ENCODE peak calls at places on chromosomes 7 and 10, in seven cellular contexts. D, P, L, G, X, J and U are unnamed samples.
A peak's percentile ranks its signal among the peaks of the same experiment; 100 is the strongest.

GRCh38 chr7:1087952-1088920 is at the start of gene GPER1:
- DNase-seq in D (no peak), P (peak; percentile 23), L (peak; percentile 65), G (no peak), X (no peak), J (peak; percentile 12), U (no peak)

GRCh38 chr10:78306358-78306757 is 272.7 kb downstream of the RPS24 start:
- DNase-seq in D (no peak), P (no peak), L (no peak), G (no peak), X (no peak), J (no peak), U (no peak)

GRCh38 chr10:49387029-49387428 is 8.9 kb downstream of the DRGX start:
- DNase-seq in D (no peak), P (no peak), L (no peak), G (peak; percentile 54), X (no peak), J (no peak), U (no peak)

GRCh38 chr7:155263051-155263450 is 34.6 kb upstream of the INSIG1 start:
- DNase-seq in D (no peak), P (no peak), L (no peak), G (no peak), X (no peak), J (no peak), U (no peak)

GRCh38 chr10:96417432-96417831 is 58.6 kb upstream of the OPALIN start:
- DNase-seq in D (no peak), P (no peak), L (no peak), G (no peak), X (no peak), J (no peak), U (no peak)

GRCh38 chr7:91240546-91240945 is 23.7 kb upstream of the FZD1 start:
- DNase-seq in D (no peak), P (peak; percentile 53), L (no peak), G (no peak), X (no peak), J (no peak), U (no peak)

GRCh38 chr10:104368406-104368805 is 14.8 kb downstream of the CFAP58 start:
- DNase-seq in D (no peak), P (no peak), L (no peak), G (no peak), X (no peak), J (no peak), U (no peak)

GRCh38 chr10:6347391-6347951 is 144.7 kb downstream of the PFKFB3 start:
- DNase-seq in D (no peak), P (no peak), L (no peak), G (no peak), X (peak; percentile 38), J (no peak), U (no peak)

GRCh38 chr10:71244638-71245419 is 32.5 kb downstream of the UNC5B start:
- DNase-seq in D (no peak), P (peak; percentile 76), L (peak; percentile 69), G (peak; percentile 88), X (no peak), J (no peak), U (no peak)
- H3K27ac ChIP-seq in D (no peak overlapping the region), P (no peak overlapping the region), L (peak overlapping the region; percentile 69), G (peak overlapping the region; percentile 13), X (peak overlapping the region; percentile 79), J (no peak overlapping the region), U (peak overlapping the region; percentile 14)

GRCh38 chr10:3805227-3805790 is 20.3 kb upstream of the KLF6 start:
- DNase-seq in D (no peak), P (peak; percentile 55), L (no peak), G (no peak), X (peak; percentile 48), J (peak; percentile 56), U (no peak)

GRCh38 chr10:3802526-3803002 is 17.6 kb upstream of the KLF6 start:
- DNase-seq in D (no peak), P (no peak), L (no peak), G (no peak), X (no peak), J (no peak), U (no peak)

GRCh38 chr10:3805791-3806381 is 20.9 kb upstream of the KLF6 start:
- DNase-seq in D (no peak), P (peak; percentile 78), L (no peak), G (no peak), X (peak; percentile 72), J (peak; percentile 51), U (no peak)

GRCh38 chr10:3803295-3803883 is 18.4 kb upstream of the KLF6 start:
- DNase-seq in D (no peak), P (no peak), L (no peak), G (no peak), X (no peak), J (no peak), U (peak; percentile 69)

DNA sequence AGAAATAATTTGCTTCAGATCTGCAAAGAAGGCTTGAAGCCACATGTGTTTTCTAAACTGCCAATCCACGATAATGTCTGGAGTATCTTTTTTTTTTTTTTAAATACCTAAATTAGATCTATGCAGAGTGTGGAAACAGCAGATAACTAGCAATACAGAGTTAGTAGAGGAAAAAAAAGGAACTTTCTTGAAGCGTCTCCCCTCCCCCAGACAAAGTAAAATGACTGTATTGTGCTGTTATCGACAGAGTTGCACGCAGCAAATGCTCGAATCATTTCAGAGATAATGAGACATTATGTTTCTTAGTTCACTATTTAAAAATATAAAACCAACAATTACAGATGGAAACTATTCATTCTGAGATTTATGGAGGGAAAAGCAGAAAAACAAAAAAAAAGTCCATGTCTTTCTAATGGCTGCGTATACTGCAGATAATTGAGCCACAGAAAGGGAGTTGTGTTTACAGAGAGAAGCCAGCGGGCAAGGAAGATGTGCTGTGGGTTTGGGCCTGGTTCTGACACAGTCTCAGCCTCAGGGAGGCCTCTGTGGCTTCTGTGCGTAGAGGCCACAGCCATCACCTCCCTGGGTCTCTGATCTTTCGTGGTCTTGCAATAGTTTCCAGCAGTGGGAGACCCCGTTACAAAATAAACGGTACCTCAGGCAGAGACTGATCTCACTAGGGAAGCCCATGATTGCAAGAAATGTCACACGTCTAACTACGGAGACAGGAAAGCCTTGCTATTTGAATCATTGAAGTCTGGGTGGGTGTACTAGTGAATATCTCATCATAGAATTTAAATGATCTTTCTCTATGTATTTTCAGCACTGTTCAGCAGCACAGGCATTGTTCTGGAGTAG is 19.1 kb upstream of the KLF6 start:
- DNase-seq in D (no peak), P (no peak), L (no peak), G (no peak), X (no peak), J (no peak), U (no peak)
- TF ChIP-seq POLR2A in D (no peak), P (no peak), L (no peak), G (no peak), X (no peak), J (no peak), U (no peak)

GRCh38 chr7:37446371-37446770 is 2.3 kb downstream of the ELMO1 start:
- DNase-seq in D (no peak), P (no peak), L (no peak), G (no peak), X (no peak), J (no peak), U (no peak)

GRCh38 chr7:37448057-37448636 is 517 bp downstream of the ELMO1 start:
- DNase-seq in D (peak; percentile 10), P (no peak), L (no peak), G (no peak), X (peak; percentile 42), J (no peak), U (no peak)

GRCh38 chr7:37445064-37445723 is 3.5 kb downstream of the ELMO1 start:
- DNase-seq in D (no peak), P (peak; percentile 38), L (no peak), G (no peak), X (no peak), J (no peak), U (no peak)

GRCh38 chr7:37448637-37449331 is at the start of gene ELMO1:
- DNase-seq in D (peak; percentile 76), P (peak; percentile 59), L (peak; percentile 72), G (peak; percentile 87), X (peak; percentile 87), J (no peak), U (peak; percentile 45)

DNA sequence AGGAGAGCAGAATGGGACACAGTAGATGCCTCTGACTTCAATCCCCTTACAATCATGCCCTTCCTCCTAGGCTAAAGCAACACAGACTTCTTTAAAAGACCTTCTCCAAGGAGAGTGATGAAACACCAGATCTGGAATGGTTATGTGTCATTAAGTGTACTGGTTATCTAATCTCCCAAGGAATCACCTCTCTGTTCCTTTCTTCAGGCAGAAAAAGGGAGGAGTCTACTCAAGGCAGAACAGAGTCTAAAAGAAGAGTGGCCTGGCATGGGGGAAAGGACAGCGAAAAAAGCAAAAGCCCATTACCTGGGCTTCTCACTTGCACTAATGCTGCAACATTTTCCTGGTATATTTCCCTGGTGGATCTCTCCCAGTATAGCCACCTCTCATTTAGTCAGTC is 2.9 kb downstream of the ELMO1 start:
- DNase-seq in D (no peak), P (no peak), L (no peak), G (no peak), X (no peak), J (no peak), U (no peak)
- H3K4me1 ChIP-seq in D (peaks cover 6% of the 10 kb centered on the region), P (peaks cover 22% of the 10 kb centered on the region), L (peaks cover 3% of the 10 kb centered on the region), G (peaks cover 39% of the 10 kb centered on the region), X (no peaks in the 10 kb centered on the region), J (no peaks in the 10 kb centered on the region), U (peaks cover 7% of the 10 kb centered on the region)

GRCh38 chr7:121077165-121077630 is 88.7 kb downstream of the CPED1 start:
- DNase-seq in D (no peak), P (no peak), L (no peak), G (no peak), X (no peak), J (no peak), U (no peak)

GRCh38 chr7:121078701-121079227 is 90.3 kb downstream of the CPED1 start:
- DNase-seq in D (no peak), P (no peak), L (no peak), G (no peak), X (no peak), J (no peak), U (no peak)

GRCh38 chr7:121075952-121076349 is 87.4 kb downstream of the CPED1 start:
- DNase-seq in D (no peak), P (no peak), L (no peak), G (no peak), X (no peak), J (no peak), U (no peak)

GRCh38 chr7:121073463-121074099 is 85.1 kb downstream of the CPED1 start:
- DNase-seq in D (no peak), P (no peak), L (no peak), G (no peak), X (no peak), J (no peak), U (no peak)

DNA sequence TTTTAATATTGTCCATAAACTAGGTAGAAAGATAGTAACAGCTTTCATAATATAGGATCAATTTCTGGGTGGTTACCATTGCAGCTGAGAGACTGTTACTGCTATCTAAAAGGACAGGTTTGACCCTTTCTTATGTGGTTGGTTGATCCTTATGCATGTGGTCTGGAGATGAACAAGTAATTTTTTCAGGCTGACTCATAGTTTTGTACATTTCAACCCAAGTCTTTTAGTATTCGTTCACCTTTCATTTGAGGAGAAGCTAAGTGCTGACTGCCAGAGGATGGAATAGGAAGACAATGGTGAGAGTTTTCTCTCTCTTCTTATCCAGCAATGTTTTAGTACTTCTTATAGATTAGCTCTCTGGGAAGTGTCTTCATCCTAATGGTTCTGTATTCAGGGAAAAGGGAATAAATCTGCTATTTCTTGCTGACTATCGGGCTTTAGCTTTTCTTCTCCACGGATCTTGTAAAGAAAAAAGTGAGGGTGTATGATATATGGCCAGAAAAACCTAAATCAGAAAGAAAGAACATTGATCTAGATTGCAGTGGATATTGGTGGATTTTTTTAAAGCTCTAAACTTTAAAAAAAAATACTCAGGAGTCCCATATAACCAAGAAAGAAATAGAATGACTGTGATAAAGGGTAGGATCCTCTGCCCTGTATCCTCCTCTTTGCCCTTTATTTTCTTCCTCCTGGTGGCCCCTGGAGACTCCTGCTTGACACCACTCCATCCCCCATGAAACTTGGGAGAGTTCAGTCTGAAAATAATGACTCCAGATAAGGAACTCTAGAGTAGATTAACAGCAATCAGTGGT is 88.0 kb downstream of the CPED1 start:
- DNase-seq in D (no peak), P (no peak), L (no peak), G (no peak), X (no peak), J (no peak), U (no peak)
- H3K27ac ChIP-seq in D (no peak overlapping the region), P (no peak overlapping the region), L (peak overlapping the region; percentile 42), G (no peak overlapping the region), X (no peak overlapping the region), J (no peak overlapping the region), U (peak overlapping the region; percentile 54)